ENCODE peak calls at places on chromosomes 12 and 14, in nine cellular contexts. S, G, E, A, U, F, I, O and B are unnamed samples. For H3K9me3, the result is how much of the 10 kb centered on the place peaks cover.

GRCh38 chr12:74725154-74725553 is 187.5 kb downstream of the ATXN7L3B start:
- DNase-seq in G (peak), F (no peak), S (no peak), A (no peak), I (no peak), E (peak), U (no peak), O (no peak), B (no peak)

GRCh38 chr12:13039557-13039956 is 4.6 kb upstream of the FAM234B start:
- DNase-seq in E (no peak), O (no peak), S (no peak), F (no peak), A (no peak), U (no peak), G (no peak), I (no peak), B (no peak)

GRCh38 chr12:2137707-2138106 is 84.9 kb downstream of the CACNA1C start:
- DNase-seq in S (no peak), E (no peak), F (no peak), G (no peak), U (no peak), A (no peak), O (peak), I (no peak), B (no peak)

GRCh38 chr12:52132754-52133161 is 53.3 kb downstream of the SMIM41 start:
- DNase-seq in O (no peak), S (no peak), G (no peak), F (no peak), E (peak), U (no peak), A (no peak), I (peak), B (no peak)

GRCh38 chr14:90573385-90574105 is 176.7 kb downstream of the CALM1 start:
- DNase-seq in E (no peak), G (no peak), I (peak), U (no peak), A (no peak), O (no peak), F (no peak), S (no peak), B (no peak)

GRCh38 chr12:5171701-5172100 is 128.0 kb downstream of the KCNA5 start:
- DNase-seq in F (no peak), G (peak), E (peak), I (no peak), A (peak), S (peak), U (no peak), O (no peak), B (peak)

GRCh38 chr12:12511895-12512674 is 50.6 kb downstream of the DUSP16 start:
- DNase-seq in I (no peak), G (no peak), F (no peak), E (no peak), S (no peak), O (no peak), A (no peak), U (no peak), B (no peak)

GRCh38 chr12:101042211-101042610 is 167.8 kb downstream of the SLC5A8 start:
- DNase-seq in E (no peak), G (no peak), A (no peak), O (no peak), S (no peak), U (no peak), F (no peak), I (no peak), B (no peak)

GRCh38 chr14:33589334-33589733 is 361.5 kb downstream of the EGLN3 start:
- DNase-seq in G (no peak), O (no peak), F (no peak), A (no peak), S (peak), U (peak), E (peak), I (no peak), B (no peak)

GRCh38 chr12:87670448-87670847 is 358.8 kb downstream of the C12orf50 start:
- DNase-seq in I (no peak), F (no peak), A (no peak), U (no peak), E (no peak), S (no peak), O (no peak), G (no peak), B (no peak)

GRCh38 chr12:70469221-70469820 is 103.2 kb downstream of the KCNMB4 start:
- DNase-seq in F (no peak), O (no peak), I (no peak), S (no peak), U (no peak), E (no peak), A (no peak), G (no peak), B (no peak)

GRCh38 chr12:57242691-57243454 is 8.1 kb downstream of the STAC3 start:
- DNase-seq in I (peak), F (peak), U (no peak), E (peak), O (peak), G (peak), S (peak), A (peak), B (no peak)

GRCh38 chr12:46888568-46888967 is 62.8 kb upstream of the SLC38A4 start:
- DNase-seq in A (no peak), E (no peak), F (no peak), I (no peak), S (no peak), O (no peak), G (no peak), U (no peak), B (no peak)

DNA sequence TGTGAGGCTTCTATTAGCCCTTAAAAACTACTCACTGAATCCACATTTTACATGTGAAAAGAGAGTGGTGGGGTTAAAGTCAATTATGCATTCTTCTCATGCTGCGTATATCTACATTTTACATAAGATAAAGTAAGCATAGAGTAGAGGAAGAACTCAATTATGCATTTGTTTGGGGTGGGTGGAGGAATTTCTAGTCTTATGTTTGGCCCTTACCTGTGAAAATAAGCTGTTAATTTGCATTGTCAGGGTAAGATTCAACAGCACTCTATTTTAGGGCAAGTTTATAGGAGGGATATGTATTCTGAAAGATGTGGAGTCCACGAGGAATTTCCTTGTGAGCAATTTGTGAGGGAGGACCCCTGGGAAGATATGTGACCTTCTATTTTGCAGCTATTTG is 30.9 kb upstream of the CAPRIN2 start:
- DNase-seq in O (no peak), A (no peak), E (no peak), I (no peak), F (no peak), S (no peak), G (no peak), U (no peak), B (no peak)
- H3K9me3 ChIP-seq in O (under half), A (under half), E (under half), I (under half), F (under half), S (under half), G (under half), U (under half), B (under half)

DNA sequence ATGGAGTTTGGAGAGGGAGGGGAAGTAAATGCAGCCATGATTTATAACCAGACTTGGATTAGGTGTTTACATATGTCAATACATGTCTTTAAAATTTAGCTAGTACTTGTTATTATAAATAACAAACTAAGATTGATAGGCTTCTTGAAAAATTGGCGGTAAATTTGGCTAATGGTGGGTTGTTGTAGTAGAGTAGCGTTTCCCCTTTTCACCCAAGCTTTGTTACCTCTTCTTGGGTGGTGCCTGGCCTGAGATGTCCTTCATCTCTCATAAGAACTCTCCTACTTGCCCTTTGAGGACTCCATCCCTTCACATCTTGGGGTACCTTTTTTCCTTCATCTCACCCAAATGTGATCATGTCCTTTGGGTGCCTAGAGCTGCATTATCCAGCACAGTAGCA is 11.2 kb downstream of the MARK3 start:
- DNase-seq in E (no peak), S (no peak), O (no peak), G (no peak), F (no peak), U (no peak), I (no peak), A (no peak), B (no peak)
- H3K9me3 ChIP-seq in E (under half), S (under half), O (under half), G (under half), F (under half), U (under half), I (under half), A (under half), B (under half)

DNA sequence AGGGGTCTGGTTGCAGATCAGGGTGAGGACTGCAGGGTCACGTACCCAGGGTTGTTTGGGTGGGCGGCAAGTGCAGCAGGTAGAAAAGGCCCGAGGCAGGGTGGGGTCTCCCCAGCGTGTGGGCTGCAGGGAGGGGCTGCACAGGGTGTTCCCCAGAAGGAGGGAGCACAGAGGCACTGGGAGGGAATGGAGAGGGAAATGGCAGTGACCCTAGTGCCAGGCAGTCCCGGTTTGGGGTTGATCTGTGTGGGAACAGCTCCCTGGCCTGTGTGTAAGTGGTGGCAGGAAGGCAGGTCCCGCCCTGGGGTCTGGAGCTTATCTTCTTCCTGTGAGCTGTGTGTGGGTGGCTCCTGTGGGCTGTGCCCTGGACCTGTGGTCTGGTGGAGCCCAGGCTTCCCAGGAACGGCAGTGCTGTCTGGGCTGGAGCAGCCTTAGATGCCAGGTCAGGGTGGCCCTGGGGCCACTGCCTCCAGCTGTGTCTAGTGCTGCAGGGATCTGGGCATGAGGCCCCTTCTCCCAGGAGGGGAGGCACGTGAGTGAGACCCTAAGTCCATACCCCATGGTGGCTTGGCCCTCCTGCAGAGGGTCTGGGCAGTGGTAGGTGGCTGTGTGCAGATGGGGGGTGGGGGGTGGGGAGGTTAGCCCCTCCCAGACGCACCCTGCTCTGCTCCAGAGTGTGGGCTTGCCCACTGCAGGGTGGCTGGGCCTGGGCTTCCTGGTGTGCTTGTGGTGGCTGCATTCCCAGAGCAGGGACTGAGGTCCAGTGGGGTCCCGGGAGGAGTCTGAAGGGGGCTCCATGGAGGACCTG is 363.5 kb downstream of the TMEM121 start:
- DNase-seq in G (no peak), U (peak), A (no peak), E (no peak), O (peak), F (no peak), S (no peak), I (peak), B (no peak)
- H3K9me3 ChIP-seq in G (under half), U (under half), A (under half), E (under half), O (under half), F (under half), S (under half), I (under half), B (half or more)

GRCh38 chr12:115243933-115244628 is 560.1 kb upstream of the TBX3 start:
- DNase-seq in G (no peak), U (no peak), O (no peak), E (no peak), S (no peak), F (no peak), A (no peak), I (no peak), B (no peak)
- H3K9me3 ChIP-seq in G (under half), U (under half), O (under half), E (under half), S (under half), F (under half), A (under half), I (under half), B (under half)

GRCh38 chr12:132948146-132949066 is 7.7 kb downstream of the ZNF605 start:
- DNase-seq in G (no peak), E (no peak), U (no peak), F (no peak), O (no peak), A (no peak), S (no peak), I (no peak), B (no peak)

GRCh38 chr12:132945806-132946506 is 10.2 kb downstream of the ZNF605 start:
- DNase-seq in S (no peak), E (no peak), A (no peak), I (no peak), O (no peak), U (no peak), G (no peak), F (no peak), B (no peak)

GRCh38 chr12:132942611-132943010 is 13.5 kb downstream of the ZNF605 start:
- DNase-seq in G (no peak), O (no peak), F (no peak), A (no peak), U (no peak), I (no peak), E (no peak), S (no peak), B (no peak)

GRCh38 chr12:132949936-132950837 is 5.9 kb downstream of the ZNF605 start:
- DNase-seq in O (no peak), E (no peak), S (no peak), U (no peak), G (no peak), A (no peak), F (no peak), I (no peak), B (no peak)

GRCh38 chr12:132946507-132946820 is 9.6 kb downstream of the ZNF605 start:
- DNase-seq in E (no peak), I (no peak), S (no peak), O (no peak), F (no peak), A (no peak), G (no peak), U (no peak), B (no peak)
- H3K9me3 ChIP-seq in E (half or more), I (half or more), S (half or more), O (half or more), F (half or more), A (half or more), G (under half), U (under half), B (half or more)

DNA sequence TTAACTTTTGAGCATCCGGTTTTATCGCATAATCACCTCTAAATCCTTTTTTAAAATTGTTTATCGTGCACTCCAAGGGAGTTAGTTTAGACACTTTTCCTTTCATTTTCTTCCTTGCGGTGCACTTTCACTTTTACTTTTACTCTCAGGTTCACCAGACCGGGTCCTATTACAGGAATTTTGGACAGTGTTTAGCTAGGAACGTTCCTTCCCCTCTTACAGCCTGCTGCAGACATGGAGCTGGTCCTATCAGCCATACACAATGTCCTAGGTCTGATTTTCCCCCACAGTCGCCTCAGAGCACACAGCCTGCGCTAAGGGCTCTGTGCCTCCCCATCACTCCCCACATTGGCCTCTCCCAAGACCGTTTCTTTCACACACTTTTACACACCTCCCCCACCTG is 103.9 kb downstream of the ALG10 start:
- DNase-seq in E (no peak), F (no peak), U (no peak), G (no peak), A (no peak), S (no peak), I (no peak), O (no peak), B (no peak)
- H3K9me3 ChIP-seq in E (under half), F (under half), U (under half), G (under half), A (under half), S (under half), I (under half), O (under half), B (under half)

DNA sequence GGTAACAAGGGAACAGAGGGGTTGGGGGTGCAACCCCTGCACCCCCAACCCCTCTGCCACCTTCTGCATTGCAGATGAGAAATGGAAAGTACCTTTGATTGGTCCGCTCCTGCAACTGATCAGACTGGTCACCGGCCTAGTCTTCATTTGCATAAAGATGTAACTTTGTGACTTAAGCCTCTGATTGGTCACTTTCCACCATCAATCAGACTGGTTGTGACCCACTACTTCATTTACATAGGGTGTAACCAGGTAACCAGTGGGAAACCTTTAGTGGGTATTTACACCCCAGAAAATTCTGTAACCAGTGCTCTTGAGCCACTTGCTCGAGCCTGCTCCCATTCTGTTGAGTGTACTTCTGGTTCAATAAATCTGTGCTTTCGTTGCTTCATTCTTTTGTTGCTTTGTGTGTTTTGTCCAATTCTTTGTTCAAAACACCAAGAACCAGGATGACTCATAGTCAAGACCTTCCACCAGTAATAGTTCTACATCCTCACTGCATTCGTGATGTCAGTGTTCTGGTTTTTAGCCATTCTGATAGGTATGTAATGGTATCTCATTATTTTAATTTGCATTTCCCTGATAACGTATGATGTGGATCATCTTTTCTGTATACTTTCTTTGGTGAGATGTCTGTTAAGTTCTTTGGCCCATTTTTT is 30.8 kb downstream of the LEMD3 start:
- DNase-seq in G (no peak), E (no peak), O (no peak), S (no peak), I (no peak), U (no peak), A (no peak), F (no peak), B (no peak)
- H3K9me3 ChIP-seq in G (under half), E (under half), O (under half), S (under half), I (under half), U (under half), A (under half), F (under half), B (under half)

GRCh38 chr12:106328735-106329134 is 26.2 kb downstream of the TCP11L2 start:
- DNase-seq in O (no peak), F (no peak), U (no peak), G (no peak), A (no peak), S (no peak), I (no peak), E (no peak), B (no peak)
- H3K9me3 ChIP-seq in O (under half), F (under half), U (under half), G (under half), A (under half), S (under half), I (under half), E (under half), B (under half)

GRCh38 chr14:105989746-105990302 is 463.4 kb downstream of the TMEM121 start:
- DNase-seq in G (no peak), A (no peak), S (no peak), O (no peak), F (no peak), I (no peak), U (no peak), E (no peak), B (no peak)

GRCh38 chr14:105982664-105983063 is 456.3 kb downstream of the TMEM121 start:
- DNase-seq in F (no peak), I (no peak), G (no peak), A (no peak), E (no peak), O (no peak), U (no peak), S (no peak), B (no peak)

GRCh38 chr14:105987563-105987962 is 461.2 kb downstream of the TMEM121 start:
- DNase-seq in G (no peak), S (no peak), U (no peak), A (no peak), E (no peak), F (no peak), I (no peak), O (no peak), B (no peak)

GRCh38 chr14:105986896-105987284 is 460.5 kb downstream of the TMEM121 start:
- DNase-seq in U (no peak), E (no peak), S (no peak), G (no peak), O (no peak), I (no peak), F (no peak), A (no peak), B (no peak)
- H3K9me3 ChIP-seq in U (under half), E (under half), S (under half), G (under half), O (under half), I (under half), F (under half), A (under half), B (under half)